ENCODE peak calls at places on chromosomes 13 and 19, in six cellular contexts. Z is AG10803, S is thyroid gland, R is heart right ventricle, P is epithelial cell of esophagus, B is upper lobe of right lung. G is an unnamed sample.

GRCh38 chr13:33275916-33276315 is 9.6 kb downstream of the STARD13 start:
- DNase-seq in P (no peak), S (no peak), R (no peak), B (no peak), Z (peak; percentile 89), G (no peak)

GRCh38 chr13:22195726-22196125 is 524.9 kb downstream of the FGF9 start:
- DNase-seq in S (no peak), Z (no peak), P (no peak), R (no peak), B (no peak), G (no peak)

GRCh38 chr13:99356216-99357089 is 49.3 kb upstream of the GPR183 start:
- DNase-seq in P (no peak), S (no peak), B (no peak), R (peak; percentile 34), Z (peak; percentile 76), G (no peak)

GRCh38 chr19:9869008-9869617 is 34.0 kb downstream of the PIN1 start:
- DNase-seq in P (no peak), R (no peak), Z (peak; percentile 4), B (no peak), S (no peak), G (no peak)

GRCh38 chr19:1847684-1848398 is 442 bp downstream of the REXO1 start:
- DNase-seq in Z (peak; percentile 32), B (peak; percentile 79), R (no peak), P (peak; percentile 57), S (peak; percentile 11), G (peak; percentile 21)

GRCh38 chr19:55484571-55485438 is at the start of gene NAT14:
- DNase-seq in S (peak; percentile 48), P (peak; percentile 37), R (peak; percentile 54), Z (peak; percentile 43), B (peak; percentile 81), G (peak; percentile 52)

GRCh38 chr13:96091164-96091931 is 1.4 kb downstream of the HS6ST3 start:
- DNase-seq in S (peak; percentile 47), Z (no peak), R (peak; percentile 10), P (no peak), B (peak; percentile 63), G (peak; percentile 41)

GRCh38 chr19:16895467-16896097 is 6.8 kb downstream of the F2RL3 start:
- DNase-seq in S (no peak), P (no peak), B (no peak), R (no peak), Z (peak; percentile 12), G (no peak)

GRCh38 chr13:95723428-95723827 is 46.5 kb downstream of the DNAJC3 start:
- DNase-seq in B (no peak), R (no peak), Z (no peak), P (no peak), S (no peak), G (no peak)

GRCh38 chr13:90395348-90395747 is 952.1 kb upstream of the MIR17HG start:
- DNase-seq in Z (no peak), P (no peak), R (no peak), S (no peak), B (no peak), G (no peak)

GRCh38 chr13:83940742-83941141 is 58.5 kb upstream of the SLITRK1 start:
- DNase-seq in S (no peak), P (peak; percentile 94), Z (peak; percentile 2), R (no peak), B (no peak), G (no peak)

GRCh38 chr19:23762884-23763711 is 4.4 kb upstream of the ZNF681 start:
- DNase-seq in B (peak; percentile 93), P (peak; percentile 79), R (peak; percentile 82), Z (peak; percentile 23), S (peak; percentile 93), G (peak; percentile 92)

GRCh38 chr13:87123987-87124784 is 547.0 kb upstream of the SLITRK5 start:
- DNase-seq in R (peak; percentile 7), P (peak; percentile 99), B (no peak), Z (peak; percentile 98), S (peak; percentile 35), G (peak; percentile 3)

GRCh38 chr19:56266060-56266459 is 6.5 kb upstream of the EDDM13 start:
- DNase-seq in B (no peak), S (no peak), P (no peak), Z (no peak), R (no peak), G (no peak)

GRCh38 chr13:77779461-77780272 is 82.2 kb downstream of the SLAIN1 start:
- DNase-seq in R (peak; percentile 59), P (peak; percentile 77), Z (peak; percentile 75), S (peak; percentile 40), B (no peak), G (peak; percentile 37)

GRCh38 chr19:38781058-38781457 is 7.7 kb upstream of the LGALS7 start:
- DNase-seq in S (no peak), P (no peak), Z (no peak), B (no peak), R (no peak), G (no peak)

GRCh38 chr13:63299995-63300394 is 1884.3 kb upstream of the PCDH20 start:
- DNase-seq in P (no peak), B (no peak), Z (no peak), S (no peak), R (no peak), G (no peak)

GRCh38 chr13:29165840-29166239 is 345.7 kb downstream of the MTUS2 start:
- DNase-seq in P (no peak), R (no peak), S (no peak), B (no peak), Z (peak; percentile 25), G (no peak)

GRCh38 chr19:17784201-17785008 is 10.5 kb upstream of the B3GNT3 start:
- DNase-seq in Z (peak; percentile 48), B (peak; percentile 75), S (peak; percentile 58), P (peak; percentile 65), R (peak; percentile 56), G (peak; percentile 70)

GRCh38 chr13:39600766-39601165 is 2.2 kb downstream of the LHFPL6 start:
- DNase-seq in P (no peak), S (no peak), Z (no peak), B (no peak), R (peak; percentile 73), G (no peak)

GRCh38 chr19:43476606-43477005 is 11.2 kb upstream of the LYPD3 start:
- DNase-seq in Z (peak; percentile 96), B (no peak), S (no peak), P (no peak), R (no peak), G (no peak)

GRCh38 chr13:41065098-41065497 is 3.8 kb downstream of the WBP4 start:
- DNase-seq in P (no peak), B (no peak), S (no peak), Z (peak; percentile 81), R (no peak), G (no peak)

GRCh38 chr19:3067549-3067948 is 5.3 kb upstream of the TLE5 start:
- DNase-seq in B (no peak), P (no peak), Z (no peak), R (no peak), S (no peak), G (no peak)
- H3K4me3 ChIP-seq in B (no peak overlapping the region), P (no peak overlapping the region), Z (no peak overlapping the region), R (no peak overlapping the region), S (no peak overlapping the region), G (no peak overlapping the region)

DNA sequence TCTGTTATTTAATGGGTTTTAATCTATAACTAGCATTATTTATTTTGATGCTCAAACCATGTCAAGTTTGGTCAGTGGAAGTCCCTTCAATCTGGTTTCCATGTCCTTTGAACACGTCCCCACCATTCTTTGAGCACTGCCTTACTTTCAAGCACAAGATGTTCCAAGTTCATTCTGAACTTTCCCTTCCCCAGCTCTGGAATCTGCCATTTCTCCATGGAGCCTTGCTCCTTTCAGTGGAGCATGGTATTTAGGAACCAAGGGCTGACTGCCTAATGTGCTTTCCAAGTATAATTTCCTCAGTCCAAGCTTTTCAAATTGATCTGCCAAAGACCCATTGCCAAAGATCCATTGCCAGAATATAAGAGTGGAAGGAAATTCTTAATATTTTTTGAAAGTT is 1.1 kb upstream of the ZNF546 start:
- DNase-seq in Z (no peak), P (no peak), S (no peak), B (no peak), R (no peak), G (no peak)
- H3K4me3 ChIP-seq in Z (peak overlapping the region; percentile 92), P (peak overlapping the region; percentile 95), S (no peak overlapping the region), B (peak overlapping the region; percentile 76), R (peak overlapping the region; percentile 77), G (no peak overlapping the region)

GRCh38 chr13:46894534-46894906 is 2.3 kb downstream of the HTR2A start:
- DNase-seq in P (no peak), B (no peak), S (no peak), Z (peak; percentile 29), R (no peak), G (no peak)
- H3K4me3 ChIP-seq in P (no peak overlapping the region), B (peak overlapping the region; percentile 68), S (peak overlapping the region; percentile 29), Z (peak overlapping the region; percentile 82), R (peak overlapping the region; percentile 59), G (peak overlapping the region; percentile 34)

GRCh38 chr19:7921302-7921954 is 1.3 kb downstream of the SNAPC2 start:
- DNase-seq in R (no peak), P (no peak), S (no peak), B (no peak), Z (no peak), G (no peak)

GRCh38 chr19:7920520-7921301 is 573 bp downstream of the SNAPC2 start:
- DNase-seq in Z (peak; percentile 98), S (peak; percentile 99), R (peak; percentile 99), P (peak; percentile 98), B (peak; percentile 100), G (peak; percentile 100)

GRCh38 chr19:7922841-7923205 is 2.7 kb downstream of the SNAPC2 start:
- DNase-seq in P (no peak), S (no peak), R (no peak), Z (no peak), B (no peak), G (no peak)

GRCh38 chr19:7923295-7924191 is 2.4 kb downstream of the CTXN1 start:
- DNase-seq in R (no peak), S (no peak), P (no peak), B (no peak), Z (no peak), G (no peak)

DNA sequence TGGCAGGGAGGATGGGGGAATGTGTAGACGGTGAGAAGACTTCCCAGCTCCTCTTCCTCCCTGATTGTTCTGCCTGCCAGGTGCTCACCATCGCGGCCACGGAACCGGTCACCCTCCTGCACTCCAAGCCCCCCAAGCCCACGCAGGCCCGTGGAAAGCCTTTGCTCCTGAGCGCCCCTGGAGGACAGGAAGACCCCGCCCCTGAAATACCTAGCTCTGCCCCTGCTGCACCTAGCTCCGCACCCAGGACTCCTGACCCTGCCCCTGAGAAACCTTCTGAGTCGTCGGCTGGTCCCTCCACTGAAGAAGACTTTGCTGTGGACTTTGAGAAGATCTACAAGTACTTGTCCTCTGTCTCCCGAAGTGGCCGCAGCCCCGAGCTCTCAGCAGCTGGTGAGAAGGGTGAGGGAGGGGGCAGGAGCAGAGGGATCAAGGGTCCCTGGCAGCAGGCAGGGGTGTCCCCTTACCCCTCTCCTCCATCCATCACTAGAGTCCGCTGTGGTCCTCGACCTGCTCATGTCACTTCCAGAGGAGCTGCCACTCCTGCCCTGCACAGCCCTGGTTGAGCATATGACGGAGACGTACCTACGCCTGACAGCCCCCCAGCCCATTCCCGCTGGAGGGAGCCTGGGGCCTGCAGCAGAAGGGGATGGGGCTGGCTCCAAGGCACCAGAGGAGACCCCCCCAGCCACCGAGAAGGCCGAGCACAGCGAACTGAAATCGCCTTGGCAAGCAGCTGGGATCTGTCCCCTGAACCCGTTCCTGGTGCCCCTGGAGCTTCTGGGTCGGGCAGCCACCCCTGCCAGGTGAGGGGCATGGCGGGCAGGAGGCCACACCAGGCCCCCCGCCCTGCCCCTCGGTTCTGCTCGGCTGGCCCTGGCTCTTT is 2.1 kb downstream of the SNAPC2 start:
- DNase-seq in B (no peak), P (no peak), R (no peak), Z (no peak), S (no peak), G (no peak)
- H3K4me3 ChIP-seq in B (peak overlapping the region; percentile 56), P (no peak overlapping the region), R (peak overlapping the region; percentile 55), Z (peak overlapping the region; percentile 75), S (no peak overlapping the region), G (no peak overlapping the region)